ENCODE peak calls at places on chromosomes 1 and 21, in five cellular contexts. V is ACHN, R is GM10248, M is heart right ventricle, D is WERI-Rb-1. P is an unnamed sample.

GRCh38 chr21:31316488-31317169 is 27.4 kb downstream of the TIAM1 start:
- DNase-seq in V (no peak), R (no peak), M (no peak), D (no peak), P (no peak)

GRCh38 chr1:18297896-18298648 is 182.7 kb upstream of the KLHDC7A start:
- DNase-seq in V (no peak), R (no peak), M (no peak), D (no peak), P (no peak)

GRCh38 chr21:14263879-14264278 is 47.9 kb downstream of the RBM11 start:
- DNase-seq in V (no peak), R (no peak), M (no peak), D (no peak), P (no peak)

GRCh38 chr1:206014591-206014990 is 9.1 kb downstream of the CTSE start:
- DNase-seq in V (no peak), R (no peak), M (no peak), D (no peak), P (peak)

GRCh38 chr1:165679282-165680036 is 18.9 kb downstream of the ALDH9A1 start:
- DNase-seq in V (no peak), R (no peak), M (no peak), D (no peak), P (no peak)

GRCh38 chr21:32626633-32627196 is 14.5 kb upstream of the CFAP298 start:
- DNase-seq in V (no peak), R (no peak), M (no peak), D (no peak), P (no peak)

GRCh38 chr1:193358419-193358818 is 172.0 kb upstream of the B3GALT2 start:
- DNase-seq in V (no peak), R (no peak), M (no peak), D (no peak), P (no peak)

GRCh38 chr1:236063551-236063918 is 1.4 kb downstream of the NID1 start:
- DNase-seq in V (no peak), R (no peak), M (no peak), D (no peak), P (no peak)

GRCh38 chr1:201719812-201720521 is 109.0 kb upstream of the IPO9 start:
- DNase-seq in V (no peak), R (no peak), M (peak), D (peak), P (no peak)

GRCh38 chr1:157961805-157962762 is 31.4 kb upstream of the KIRREL1 start:
- DNase-seq in V (peak), R (no peak), M (no peak), D (no peak), P (no peak)

GRCh38 chr21:41227357-41228005 is 59.5 kb downstream of the BACE2 start:
- DNase-seq in V (no peak), R (no peak), M (no peak), D (no peak), P (no peak)

GRCh38 chr1:3441449-3441848 is 13.0 kb upstream of the ARHGEF16 start:
- DNase-seq in V (no peak), R (no peak), M (no peak), D (no peak), P (no peak)

GRCh38 chr1:112509005-112509659 is 367 bp downstream of the WNT2B start:
- DNase-seq in V (no peak), R (no peak), M (no peak), D (no peak), P (peak)

GRCh38 chr1:998905-999796 is 746 bp downstream of the HES4 start:
- DNase-seq in V (peak), R (no peak), M (peak), D (peak), P (peak)

GRCh38 chr1:220151454-220151853 is 57.5 kb downstream of the IARS2 start:
- DNase-seq in V (no peak), R (no peak), M (peak), D (no peak), P (peak)

GRCh38 chr1:172220376-172220775 is 200.1 kb upstream of the C1orf105 start:
- DNase-seq in V (no peak), R (no peak), M (no peak), D (no peak), P (no peak)

GRCh38 chr1:33921281-33921680 is 57.4 kb downstream of the HMGB4 start:
- DNase-seq in V (no peak), R (no peak), M (no peak), D (no peak), P (no peak)

GRCh38 chr1:233885196-233886028 is 19.1 kb upstream of the SLC35F3 start:
- DNase-seq in V (no peak), R (no peak), M (no peak), D (no peak), P (peak)

GRCh38 chr1:201946224-201946908 is at the start of gene LMOD1:
- DNase-seq in V (peak), R (no peak), M (peak), D (peak), P (peak)

GRCh38 chr1:118151312-118151937 is 33.6 kb downstream of the SPAG17 start:
- DNase-seq in V (peak), R (no peak), M (peak), D (peak), P (peak)

GRCh38 chr1:112172294-112172882 is 182.9 kb upstream of the KCND3 start:
- DNase-seq in V (peak), R (no peak), M (peak), D (no peak), P (no peak)

GRCh38 chr1:235776396-235776795 is 90.3 kb downstream of the LYST start:
- DNase-seq in V (no peak), R (no peak), M (no peak), D (no peak), P (no peak)

GRCh38 chr1:202689082-202689481 is 21.2 kb downstream of the SYT2 start:
- DNase-seq in V (no peak), R (no peak), M (no peak), D (no peak), P (no peak)

GRCh38 chr21:38768385-38769071 is 37.2 kb upstream of the ETS2 start:
- DNase-seq in V (no peak), R (peak), M (no peak), D (no peak), P (no peak)

GRCh38 chr21:16193758-16194606 is 464.2 kb downstream of the USP25 start:
- DNase-seq in V (peak), R (no peak), M (peak), D (peak), P (peak)

GRCh38 chr1:88612783-88613182 is 71.3 kb upstream of the PKN2 start:
- DNase-seq in V (peak), R (no peak), M (no peak), D (peak), P (no peak)

GRCh38 chr1:76075188-76075489 is 593 bp downstream of the ST6GALNAC3 start:
- DNase-seq in V (no peak), R (no peak), M (no peak), D (peak), P (no peak)

GRCh38 chr1:178487070-178487615 is 9.6 kb downstream of the CLEC20A start:
- DNase-seq in V (no peak), R (peak), M (no peak), D (no peak), P (no peak)

GRCh38 chr1:158916085-158916484 is 15.3 kb upstream of the PYHIN1 start:
- DNase-seq in V (no peak), R (no peak), M (no peak), D (no peak), P (no peak)

GRCh38 chr1:84947536-84948410 is 49.1 kb downstream of the MCOLN2 start:
- DNase-seq in V (no peak), R (no peak), M (no peak), D (no peak), P (no peak)

GRCh38 chr1:244412116-244412639 is 39.5 kb downstream of the ADSS2 start:
- DNase-seq in V (no peak), R (no peak), M (no peak), D (no peak), P (peak)

GRCh38 chr1:55064861-55065263 is 25.5 kb downstream of the PCSK9 start:
- DNase-seq in V (peak), R (no peak), M (peak), D (no peak), P (no peak)

GRCh38 chr1:233904979-233905415 is 521 bp downstream of the SLC35F3 start:
- DNase-seq in V (peak), R (no peak), M (no peak), D (peak), P (peak)

GRCh38 chr1:160178731-160179130 is 11.6 kb upstream of the CASQ1 start:
- DNase-seq in V (no peak), R (no peak), M (no peak), D (no peak), P (no peak)

GRCh38 chr21:34072145-34073031 is 990 bp upstream of the MRPS6 start:
- DNase-seq in V (no peak), R (no peak), M (peak), D (no peak), P (no peak)

GRCh38 chr1:55353709-55354620 is 138.8 kb upstream of the USP24 start:
- DNase-seq in V (no peak), R (no peak), M (peak), D (no peak), P (no peak)

GRCh38 chr1:188584119-188584518 is 1755.4 kb downstream of the PLA2G4A start:
- DNase-seq in V (no peak), R (no peak), M (no peak), D (no peak), P (no peak)

GRCh38 chr1:229230893-229231753 is 39.8 kb upstream of the RAB4A start:
- DNase-seq in V (peak), R (no peak), M (no peak), D (no peak), P (no peak)

GRCh38 chr1:54942976-54943375 is 37.5 kb upstream of the TMEM61 start:
- DNase-seq in V (no peak), R (no peak), M (no peak), D (no peak), P (no peak)

P was measured in D341Med.